ENCODE peak calls at places on chromosomes 2 and 18, in nine cellular contexts. T is left lung, Y is IMR-90, H is kidney, E is thoracic aorta, X is A549, W is neuronal stem cell, I is heart right ventricle, B is right cardiac atrium. Q is an unnamed sample. For H3K4me1, the result is how much of the 10 kb centered on the place peaks cover.

GRCh38 chr2:64419591-64420165 is 34.3 kb upstream of the LGALSL start:
- DNase-seq in B (no peak), E (no peak), H (no peak), X (no peak), T (no peak), W (no peak), I (no peak), Y (no peak), Q (no peak)

GRCh38 chr2:229586746-229587705 is 127.3 kb downstream of the DNER start:
- DNase-seq in W (peak), Y (peak), X (peak), T (peak), H (peak), I (peak), B (peak), E (peak), Q (peak)

GRCh38 chr18:76264073-76264472 is 231.0 kb downstream of the ZNF516 start:
- DNase-seq in Y (no peak), X (no peak), B (no peak), W (no peak), T (no peak), I (no peak), E (no peak), H (no peak), Q (no peak)

GRCh38 chr2:223884399-223884798 is 47.0 kb upstream of the AP1S3 start:
- DNase-seq in E (no peak), X (no peak), I (no peak), B (no peak), Y (peak), W (no peak), H (no peak), T (no peak), Q (no peak)

GRCh38 chr18:32469190-32469611 is 1.5 kb downstream of the GAREM1 start:
- DNase-seq in I (peak), W (peak), Y (peak), E (no peak), B (peak), T (peak), H (peak), X (peak), Q (peak)

GRCh38 chr2:67760995-67761394 is 301.8 kb downstream of the C1D start:
- DNase-seq in T (no peak), E (no peak), X (no peak), Y (no peak), B (no peak), I (no peak), W (no peak), H (no peak), Q (no peak)

GRCh38 chr18:7941533-7941932 is 374.4 kb downstream of the PTPRM start:
- DNase-seq in E (no peak), W (no peak), X (peak), Y (no peak), H (no peak), I (peak), T (peak), B (no peak), Q (no peak)

GRCh38 chr2:29655391-29656086 is 265.8 kb downstream of the ALK start:
- DNase-seq in B (no peak), Y (no peak), T (no peak), X (no peak), H (no peak), E (no peak), I (no peak), W (no peak), Q (no peak)

GRCh38 chr18:55324166-55324565 is 263.8 kb downstream of the TCF4 start:
- DNase-seq in X (no peak), B (no peak), W (no peak), H (no peak), I (no peak), E (no peak), Y (no peak), T (no peak), Q (no peak)

GRCh38 chr2:46692316-46692715 is 213.0 kb downstream of the TMEM247 start:
- DNase-seq in E (no peak), W (no peak), Y (no peak), H (no peak), I (no peak), X (no peak), B (no peak), T (no peak), Q (no peak)
- H3K4me1 ChIP-seq in E (under half), W (under half), Y (under half), H (under half), I (under half), X (under half), B (under half), T (under half), Q (under half)

DNA sequence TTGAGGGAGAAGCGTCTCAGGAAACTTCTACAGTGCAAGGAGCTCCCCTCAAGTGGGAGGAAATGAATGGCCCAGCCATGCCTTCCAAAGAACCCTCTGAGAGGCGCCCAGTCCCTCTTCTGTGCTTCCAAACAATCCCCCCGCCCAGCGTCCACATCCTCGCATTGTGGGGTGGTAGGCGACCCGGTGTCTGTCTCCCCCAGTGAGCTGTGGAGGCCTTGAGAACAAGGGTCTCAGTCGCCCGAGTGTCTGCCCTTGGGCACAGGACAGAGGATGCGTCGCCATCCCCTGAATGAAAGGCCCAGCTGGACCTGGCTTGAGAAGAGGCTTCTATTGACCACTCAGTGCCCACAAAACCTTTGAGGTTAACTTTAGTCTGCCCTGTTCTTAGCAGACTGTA is 29.7 kb downstream of the INPP5D start:
- DNase-seq in Y (no peak), E (no peak), B (no peak), W (no peak), I (no peak), H (peak), X (no peak), T (no peak), Q (no peak)
- H3K4me1 ChIP-seq in Y (under half), E (under half), B (under half), W (under half), I (under half), H (under half), X (under half), T (under half), Q (under half)

DNA sequence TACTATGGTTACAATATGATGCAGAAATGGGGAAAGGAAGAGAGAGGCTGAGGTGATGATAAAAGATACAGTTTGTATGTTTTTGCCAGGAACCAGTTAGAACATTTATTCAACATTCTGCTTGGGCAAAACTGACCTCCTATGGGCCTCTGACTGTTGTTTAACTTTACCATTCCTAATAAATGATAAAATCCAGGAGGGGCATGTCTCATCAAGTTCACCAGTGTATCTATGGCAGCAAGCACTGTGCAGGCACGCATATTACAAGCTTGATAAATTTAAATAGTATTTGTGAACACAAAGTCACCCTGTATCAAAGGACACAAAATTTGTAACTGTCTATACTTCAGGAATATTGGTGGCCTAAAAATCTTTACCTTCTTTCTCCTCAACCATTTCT is 52.6 kb downstream of the SOS1 start:
- DNase-seq in X (no peak), I (no peak), W (no peak), B (no peak), Y (peak), T (no peak), E (no peak), H (no peak), Q (no peak)
- H3K4me1 ChIP-seq in X (under half), I (under half), W (under half), B (under half), Y (under half), T (under half), E (under half), H (under half), Q (under half)

DNA sequence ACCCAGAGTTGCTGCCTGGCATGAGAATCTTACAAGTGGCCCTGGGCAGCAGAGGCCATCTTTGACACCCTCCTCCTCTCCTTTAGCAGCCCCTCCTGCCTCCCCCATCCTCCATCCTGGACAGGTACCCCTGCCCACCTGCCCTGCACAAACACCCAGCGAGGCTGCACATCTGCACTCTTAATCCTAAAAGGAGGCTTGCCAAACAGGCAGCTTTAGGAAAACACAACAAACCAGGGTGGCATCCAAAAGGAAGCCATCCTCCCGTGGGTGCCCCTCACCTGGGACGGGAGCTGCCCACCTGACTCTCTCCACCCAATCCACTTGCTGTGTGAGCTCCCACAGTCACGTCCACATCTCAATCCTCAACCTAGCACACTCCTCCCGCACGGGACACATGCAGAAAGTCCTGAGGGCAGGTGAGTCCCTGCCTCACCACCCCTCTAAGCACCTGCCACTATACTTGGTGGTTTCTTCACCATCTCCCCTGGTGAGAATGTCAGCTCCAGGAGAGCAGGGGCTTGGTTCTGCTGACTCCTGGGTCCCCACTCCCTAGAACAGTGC is 5.8 kb downstream of the BIN1 start:
- DNase-seq in X (no peak), H (no peak), E (no peak), I (no peak), Y (no peak), T (peak), W (no peak), B (peak), Q (peak)
- H3K4me1 ChIP-seq in X (under half), H (under half), E (under half), I (under half), Y (under half), T (under half), W (under half), B (under half), Q (under half)

DNA sequence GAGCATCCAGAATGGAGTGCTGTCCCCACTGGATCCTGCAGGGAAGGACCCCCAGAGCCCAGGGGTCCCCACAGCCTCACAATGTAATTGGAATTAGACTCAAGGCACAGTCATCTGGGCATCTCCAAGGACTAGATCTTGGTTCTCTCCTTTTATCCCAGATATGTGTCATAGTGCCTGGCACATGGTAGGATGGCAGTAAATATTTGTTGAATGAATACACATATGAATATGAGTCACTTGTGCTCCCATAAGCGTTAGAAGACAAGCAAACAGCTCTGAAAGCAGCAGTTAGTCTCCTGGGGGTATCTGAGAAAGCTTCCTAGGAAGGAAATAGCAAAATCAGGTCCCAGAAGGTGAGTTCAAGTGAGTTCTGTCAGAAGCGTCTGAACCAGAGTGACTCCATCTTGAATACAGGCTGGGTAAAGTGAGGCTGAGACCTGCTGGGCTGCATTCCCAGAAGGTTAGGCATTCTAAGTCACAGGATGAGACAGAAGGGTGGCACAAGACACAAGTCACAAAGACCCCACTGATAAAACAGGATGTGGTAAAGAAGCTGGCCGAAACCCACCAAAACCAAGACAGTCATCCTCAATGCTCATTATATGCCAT is 234.1 kb upstream of the ID2 start:
- DNase-seq in T (no peak), B (no peak), H (no peak), X (peak), I (no peak), W (no peak), E (no peak), Y (peak), Q (no peak)
- H3K4me1 ChIP-seq in T (under half), B (under half), H (under half), X (under half), I (under half), W (under half), E (under half), Y (under half), Q (under half)

DNA sequence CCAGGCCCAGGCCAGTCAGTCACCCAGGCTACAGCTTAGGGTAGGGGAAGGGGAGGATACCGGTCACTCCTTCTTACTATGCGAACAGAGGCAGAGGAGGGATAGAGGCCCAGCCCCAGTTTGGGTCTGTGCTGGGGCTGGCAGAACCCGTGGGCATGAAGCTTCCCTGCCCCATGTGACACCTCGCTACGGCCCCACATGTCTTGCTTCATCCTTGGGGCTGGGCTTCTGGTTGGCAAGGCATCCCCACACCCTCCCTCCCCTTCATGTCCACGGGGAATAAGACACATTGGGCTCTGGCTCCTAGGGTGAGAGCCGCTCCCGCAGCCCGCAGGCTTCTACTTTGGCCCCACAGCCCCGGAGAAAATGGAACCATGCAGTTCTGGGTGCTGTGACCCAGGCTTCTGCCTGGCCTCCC is 32.4 kb downstream of the HS1BP3 start:
- DNase-seq in Y (no peak), T (no peak), I (no peak), X (no peak), H (no peak), E (no peak), B (no peak), W (no peak), Q (peak)
- H3K4me1 ChIP-seq in Y (under half), T (under half), I (half or more), X (under half), H (half or more), E (half or more), B (half or more), W (under half), Q (half or more)